ENCODE peak calls at places on chromosomes 11 and 22, in nine cellular contexts. E, D, C, I, S, A, P, R and B are unnamed samples.
A peak's percentile ranks its signal among the peaks of the same experiment; 100 is the strongest.

GRCh38 chr11:31005202-31005601 is 364.3 kb downstream of the DCDC1 start:
- DNase-seq in E (no peak), D (no peak), C (no peak), I (no peak), S (no peak), A (no peak), P (no peak), R (no peak), B (no peak)

GRCh38 chr11:62552931-62553838 is 6.6 kb upstream of the AHNAK start:
- DNase-seq in E (no peak), D (peak; percentile 98), C (peak; percentile 84), I (peak; percentile 82), S (peak; percentile 87), A (peak; percentile 85), P (peak; percentile 97), R (peak; percentile 96), B (peak; percentile 81)

GRCh38 chr11:26219506-26220117 is 112.3 kb upstream of the ANO3 start:
- DNase-seq in E (no peak), D (no peak), C (no peak), I (no peak), S (no peak), A (no peak), P (no peak), R (peak; percentile 54), B (no peak)

GRCh38 chr11:20966489-20966888 is 297.1 kb downstream of the NELL1 start:
- DNase-seq in E (no peak), D (no peak), C (no peak), I (peak; percentile 76), S (no peak), A (no peak), P (no peak), R (no peak), B (no peak)

GRCh38 chr11:111047376-111047775 is 198.1 kb upstream of the POU2AF2 start:
- DNase-seq in E (no peak), D (no peak), C (no peak), I (peak; percentile 44), S (no peak), A (no peak), P (no peak), R (peak; percentile 6), B (no peak)

GRCh38 chr11:130114726-130115125 is 44.9 kb upstream of the ST14 start:
- DNase-seq in E (no peak), D (no peak), C (no peak), I (no peak), S (no peak), A (no peak), P (no peak), R (no peak), B (no peak)

GRCh38 chr11:70332567-70332966 is 62.1 kb downstream of the PPFIA1 start:
- DNase-seq in E (no peak), D (no peak), C (no peak), I (no peak), S (no peak), A (no peak), P (no peak), R (no peak), B (no peak)

GRCh38 chr11:2209370-2209801 is 37.8 kb upstream of the TH start:
- DNase-seq in E (peak; percentile 55), D (no peak), C (peak; percentile 2), I (no peak), S (no peak), A (peak; percentile 2), P (peak; percentile 56), R (no peak), B (peak; percentile 10)

GRCh38 chr22:24947881-24948280 is 1.4 kb upstream of the LHFPL7 start:
- DNase-seq in E (no peak), D (no peak), C (peak; percentile 25), I (no peak), S (no peak), A (no peak), P (no peak), R (no peak), B (no peak)

GRCh38 chr11:76166314-76166713 is 40.0 kb downstream of the WNT11 start:
- DNase-seq in E (no peak), D (no peak), C (no peak), I (no peak), S (no peak), A (no peak), P (no peak), R (no peak), B (no peak)

GRCh38 chr11:48001438-48002021 is 21.2 kb downstream of the PTPRJ start:
- DNase-seq in E (no peak), D (peak; percentile 73), C (no peak), I (no peak), S (peak; percentile 69), A (no peak), P (no peak), R (peak; percentile 94), B (no peak)

GRCh38 chr11:44971185-44971584 is 20.5 kb upstream of the TP53I11 start:
- DNase-seq in E (no peak), D (no peak), C (no peak), I (no peak), S (no peak), A (no peak), P (no peak), R (no peak), B (no peak)

GRCh38 chr22:36948273-36949055 is 35.0 kb downstream of the CSF2RB start:
- DNase-seq in E (no peak), D (peak; percentile 22), C (no peak), I (no peak), S (no peak), A (no peak), P (no peak), R (no peak), B (no peak)

GRCh38 chr22:26215766-26216165 is 46.5 kb downstream of the SEZ6L start:
- DNase-seq in E (no peak), D (no peak), C (no peak), I (no peak), S (no peak), A (no peak), P (no peak), R (no peak), B (no peak)

GRCh38 chr22:29723766-29724165 is 4.0 kb downstream of the CABP7 start:
- DNase-seq in E (no peak), D (no peak), C (no peak), I (no peak), S (no peak), A (no peak), P (no peak), R (no peak), B (no peak)

GRCh38 chr11:61083601-61084147 is 18.6 kb upstream of the CD5 start:
- DNase-seq in E (no peak), D (no peak), C (no peak), I (no peak), S (no peak), A (no peak), P (no peak), R (no peak), B (no peak)

GRCh38 chr11:78943841-78944240 is 369.2 kb upstream of the NARS2 start:
- DNase-seq in E (no peak), D (no peak), C (no peak), I (no peak), S (no peak), A (no peak), P (no peak), R (no peak), B (no peak)

GRCh38 chr11:46347637-46348311 is 511 bp downstream of the DGKZ start:
- DNase-seq in E (no peak), D (peak; percentile 57), C (peak; percentile 46), I (no peak), S (peak; percentile 70), A (no peak), P (peak; percentile 90), R (no peak), B (no peak)

GRCh38 chr11:127491589-127491988 is 491.0 kb upstream of the KIRREL3 start:
- DNase-seq in E (no peak), D (no peak), C (no peak), I (no peak), S (no peak), A (no peak), P (no peak), R (no peak), B (no peak)

GRCh38 chr11:12797996-12798395 is 123.8 kb downstream of the TEAD1 start:
- DNase-seq in E (no peak), D (no peak), C (no peak), I (no peak), S (no peak), A (no peak), P (no peak), R (no peak), B (no peak)
- H3K4me1 ChIP-seq in E (peaks cover 49% of the 10 kb centered on the region), D (peaks cover 41% of the 10 kb centered on the region), C (peaks cover 59% of the 10 kb centered on the region), I (peaks cover 72% of the 10 kb centered on the region), S (peaks cover 22% of the 10 kb centered on the region), A (peaks cover 24% of the 10 kb centered on the region), P (peaks cover 37% of the 10 kb centered on the region), R (peaks cover 28% of the 10 kb centered on the region), B (no peaks in the 10 kb centered on the region)

GRCh38 chr22:43849731-43850130 is 12.6 kb downstream of the SULT4A1 start:
- DNase-seq in E (peak; percentile 24), D (no peak), C (no peak), I (no peak), S (no peak), A (no peak), P (peak; percentile 52), R (no peak), B (no peak)
- H3K4me1 ChIP-seq in E (no peaks in the 10 kb centered on the region), D (no peaks in the 10 kb centered on the region), C (peaks cover 7% of the 10 kb centered on the region), I (peaks cover 6% of the 10 kb centered on the region), S (peaks cover 13% of the 10 kb centered on the region), A (no peaks in the 10 kb centered on the region), P (no peaks in the 10 kb centered on the region), R (peaks cover 5% of the 10 kb centered on the region), B (no peaks in the 10 kb centered on the region)

GRCh38 chr11:103070142-103070541 is 21.8 kb downstream of the DCUN1D5 start:
- DNase-seq in E (no peak), D (no peak), C (no peak), I (no peak), S (no peak), A (no peak), P (no peak), R (no peak), B (no peak)
- H3K4me1 ChIP-seq in E (peaks cover 3% of the 10 kb centered on the region), D (peaks cover 3% of the 10 kb centered on the region), C (peaks cover 10% of the 10 kb centered on the region), I (no peaks in the 10 kb centered on the region), S (peaks cover 7% of the 10 kb centered on the region), A (no peaks in the 10 kb centered on the region), P (no peaks in the 10 kb centered on the region), R (no peaks in the 10 kb centered on the region), B (no peaks in the 10 kb centered on the region)

GRCh38 chr11:73322111-73322985 is 14.3 kb downstream of the ARHGEF17 start:
- DNase-seq in E (no peak), D (peak; percentile 66), C (no peak), I (no peak), S (no peak), A (no peak), P (no peak), R (peak; percentile 69), B (no peak)

GRCh38 chr11:73318501-73319011 is 10.5 kb downstream of the ARHGEF17 start:
- DNase-seq in E (no peak), D (no peak), C (no peak), I (no peak), S (no peak), A (no peak), P (no peak), R (no peak), B (no peak)

GRCh38 chr11:73322986-73323306 is 14.9 kb downstream of the ARHGEF17 start:
- DNase-seq in E (no peak), D (no peak), C (no peak), I (no peak), S (no peak), A (no peak), P (no peak), R (no peak), B (no peak)

GRCh38 chr11:73321342-73322110 is 13.4 kb downstream of the ARHGEF17 start:
- DNase-seq in E (no peak), D (peak; percentile 61), C (peak; percentile 46), I (no peak), S (no peak), A (peak; percentile 79), P (peak; percentile 94), R (peak; percentile 84), B (no peak)

GRCh38 chr11:73320786-73321325 is 12.8 kb downstream of the ARHGEF17 start:
- DNase-seq in E (no peak), D (peak; percentile 65), C (no peak), I (no peak), S (no peak), A (no peak), P (no peak), R (peak; percentile 40), B (no peak)
- H3K4me1 ChIP-seq in E (no peaks in the 10 kb centered on the region), D (peaks cover 58% of the 10 kb centered on the region), C (peaks cover 35% of the 10 kb centered on the region), I (peaks cover 54% of the 10 kb centered on the region), S (no peaks in the 10 kb centered on the region), A (peaks cover 86% of the 10 kb centered on the region), P (peaks cover 62% of the 10 kb centered on the region), R (peaks cover 76% of the 10 kb centered on the region), B (peaks cover 76% of the 10 kb centered on the region)